ENCODE peak calls at places on chromosomes 5 and 9, in nine cellular contexts. Y is SJSA1, U is B cell, A is left ventricle myocardium superior, H is HS-5, L is left cardiac atrium, G is thyroid gland, E is GM13976, T is neural crest cell. O is an unnamed sample.

GRCh38 chr5:148840531-148840930 is 14.1 kb downstream of the ADRB2 start:
- DNase-seq in Y (no peak), U (no peak), A (no peak), H (no peak), L (no peak), G (no peak), E (no peak), T (no peak), O (no peak)

GRCh38 chr5:150309101-150309897 is 6.6 kb upstream of the ARSI start:
- DNase-seq in Y (no peak), U (no peak), A (no peak), H (no peak), L (no peak), G (no peak), E (no peak), T (no peak), O (no peak)

GRCh38 chr5:157918811-157919742 is 60.1 kb upstream of the CLINT1 start:
- DNase-seq in Y (no peak), U (peak; percentile 30), A (no peak), H (no peak), L (no peak), G (peak; percentile 70), E (no peak), T (no peak), O (peak; percentile 30)

GRCh38 chr9:117454711-117455110 is 39.9 kb upstream of the ASTN2 start:
- DNase-seq in Y (no peak), U (no peak), A (no peak), H (no peak), L (no peak), G (no peak), E (no peak), T (no peak), O (no peak)

GRCh38 chr9:121674952-121675351 is 23.5 kb downstream of the DAB2IP start:
- DNase-seq in Y (no peak), U (no peak), A (no peak), H (peak; percentile 36), L (no peak), G (no peak), E (no peak), T (no peak), O (no peak)

GRCh38 chr5:157855404-157855994 is 3.4 kb downstream of the CLINT1 start:
- DNase-seq in Y (no peak), U (peak; percentile 35), A (no peak), H (no peak), L (peak; percentile 64), G (peak; percentile 48), E (no peak), T (peak; percentile 39), O (no peak)

GRCh38 chr9:78040726-78041125 is 9.1 kb upstream of the GNAQ start:
- DNase-seq in Y (no peak), U (no peak), A (no peak), H (no peak), L (no peak), G (peak; percentile 13), E (no peak), T (no peak), O (no peak)

GRCh38 chr5:150317048-150318003 is 14.6 kb upstream of the ARSI start:
- DNase-seq in Y (peak; percentile 98), U (no peak), A (no peak), H (peak; percentile 96), L (no peak), G (no peak), E (no peak), T (peak; percentile 30), O (no peak)

GRCh38 chr5:82417776-82418607 is 139.8 kb upstream of the RPS23 start:
- DNase-seq in Y (no peak), U (no peak), A (peak; percentile 38), H (no peak), L (no peak), G (no peak), E (no peak), T (no peak), O (no peak)

O was measured in GM06990.